ENCODE peak calls at places on chromosomes 1 and 21, in five cellular contexts. B, T, F, S and I are unnamed samples.

GRCh38 chr1:39721664-39722063 is 17.0 kb upstream of the PPIE start:
- DNase-seq in B (no peak), T (no peak), F (no peak), S (no peak), I (no peak)

GRCh38 chr21:31566061-31566460 is 93.4 kb upstream of the SOD1 start:
- DNase-seq in B (no peak), T (no peak), F (no peak), S (no peak), I (no peak)

GRCh38 chr1:44436401-44437394 is 31.6 kb downstream of the RNF220 start:
- DNase-seq in B (no peak), T (no peak), F (no peak), S (no peak), I (no peak)

GRCh38 chr1:6507461-6507911 is 16.0 kb upstream of the PLEKHG5 start:
- DNase-seq in B (no peak), T (no peak), F (no peak), S (no peak), I (no peak)

GRCh38 chr21:33688343-33688742 is 46.0 kb downstream of the ITSN1 start:
- DNase-seq in B (no peak), T (no peak), F (no peak), S (no peak), I (no peak)

GRCh38 chr1:17957588-17958267 is 149.9 kb upstream of the IGSF21 start:
- DNase-seq in B (no peak), T (no peak), F (no peak), S (no peak), I (peak)

GRCh38 chr21:46056450-46056903 is 41.4 kb upstream of the COL6A2 start:
- DNase-seq in B (no peak), T (no peak), F (no peak), S (no peak), I (peak)

GRCh38 chr1:58649555-58649954 is 50.3 kb downstream of the MYSM1 start:
- DNase-seq in B (no peak), T (no peak), F (no peak), S (no peak), I (no peak)

GRCh38 chr1:211833174-211833820 is 2.7 kb upstream of the LPGAT1 start:
- DNase-seq in B (no peak), T (no peak), F (no peak), S (no peak), I (no peak)

GRCh38 chr1:189409774-189410173 is 1067.9 kb downstream of the BRINP3 start:
- DNase-seq in B (peak), T (no peak), F (no peak), S (no peak), I (no peak)

GRCh38 chr1:178254433-178254832 is 160.5 kb downstream of the RASAL2 start:
- DNase-seq in B (no peak), T (no peak), F (no peak), S (no peak), I (no peak)

GRCh38 chr1:115134850-115135484 is 45.7 kb upstream of the TSPAN2 start:
- DNase-seq in B (peak), T (no peak), F (no peak), S (no peak), I (no peak)

GRCh38 chr1:180275726-180276125 is 45.7 kb downstream of the LHX4 start:
- DNase-seq in B (no peak), T (no peak), F (no peak), S (no peak), I (no peak)

GRCh38 chr21:38859852-38860251 is 54.1 kb downstream of the ETS2 start:
- DNase-seq in B (no peak), T (no peak), F (no peak), S (no peak), I (no peak)

GRCh38 chr1:64042331-64043100 is 160.9 kb upstream of the UBE2U start:
- DNase-seq in B (no peak), T (no peak), F (no peak), S (no peak), I (no peak)

GRCh38 chr1:168110896-168111545 is 25.7 kb downstream of the GPR161 start:
- DNase-seq in B (no peak), T (no peak), F (no peak), S (no peak), I (peak)

GRCh38 chr1:54301494-54301893 is 101.5 kb downstream of the MRPL37 start:
- DNase-seq in B (no peak), T (no peak), F (peak), S (no peak), I (no peak)

GRCh38 chr1:14294860-14295259 is 303.6 kb upstream of the KAZN start:
- DNase-seq in B (no peak), T (no peak), F (no peak), S (no peak), I (no peak)

GRCh38 chr1:201678264-201679101 is 139.6 kb downstream of the NAV1 start:
- DNase-seq in B (no peak), T (no peak), F (no peak), S (no peak), I (peak)
- TF ChIP-seq REST in B (no peak), T (no peak), F (no peak), S (no peak), I (no peak)

DNA sequence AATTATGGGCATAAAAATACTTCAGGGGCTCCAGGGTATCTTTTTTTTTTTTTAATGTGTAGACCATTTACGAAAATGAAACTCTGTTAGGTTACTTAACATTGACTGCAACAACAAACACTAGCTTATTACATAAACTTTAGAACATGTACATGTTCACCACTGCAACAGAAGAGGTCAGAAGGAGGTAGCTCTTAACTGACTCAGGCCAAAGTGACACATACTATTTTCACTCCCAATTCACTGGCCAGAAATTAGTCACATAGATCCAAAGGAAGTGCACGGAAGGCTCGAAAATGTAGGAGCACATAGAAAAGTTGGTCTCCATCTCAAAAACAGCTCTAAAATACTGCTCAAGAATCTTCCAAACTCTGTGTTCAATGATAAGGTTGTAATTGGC is 107.2 kb downstream of the AKT3 start:
- DNase-seq in B (no peak), T (no peak), F (no peak), S (no peak), I (no peak)
- TF ChIP-seq JUNB in B (no peak), T (no peak), F (no peak), S (no peak), I (no peak)

GRCh38 chr1:62529227-62529626 is 68.1 kb upstream of the ANGPTL3 start:
- DNase-seq in B (no peak), T (no peak), F (peak), S (no peak), I (no peak)

GRCh38 chr1:62528015-62528414 is 69.3 kb upstream of the ANGPTL3 start:
- DNase-seq in B (no peak), T (peak), F (no peak), S (no peak), I (no peak)

DNA sequence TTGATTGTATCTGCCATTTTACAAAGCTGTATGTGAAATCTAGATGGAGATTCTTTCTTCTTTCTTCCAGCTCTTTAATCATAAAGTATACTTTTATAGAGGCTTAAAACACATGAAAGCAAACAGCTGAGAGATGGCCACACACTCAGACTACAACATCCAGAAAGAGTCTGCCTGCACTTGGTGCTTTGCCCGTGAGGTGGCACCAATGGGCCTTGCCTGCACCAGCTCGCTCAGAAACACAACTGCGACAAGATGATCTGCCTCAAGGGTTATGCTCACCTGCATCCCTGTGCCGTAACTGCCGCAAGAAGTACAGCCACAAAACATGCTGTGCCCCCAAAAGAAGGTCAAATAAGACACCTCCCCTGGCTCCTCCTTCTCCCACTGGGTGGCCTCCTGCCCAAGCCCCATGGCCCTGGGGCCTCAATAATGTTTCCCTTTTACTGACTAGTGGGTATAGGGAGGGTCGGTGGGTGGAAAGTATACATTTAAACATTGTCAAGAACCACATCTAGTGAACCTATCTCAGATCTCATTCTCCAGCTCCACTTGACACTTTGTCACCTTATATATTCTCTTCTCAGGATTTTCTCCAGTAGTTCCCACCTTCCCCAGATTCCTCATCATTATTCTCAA is 66.7 kb upstream of the ANGPTL3 start:
- DNase-seq in B (peak), T (peak), F (peak), S (no peak), I (peak)
- TF ChIP-seq REST in B (no peak), T (no peak), F (no peak), S (no peak), I (no peak)

DNA sequence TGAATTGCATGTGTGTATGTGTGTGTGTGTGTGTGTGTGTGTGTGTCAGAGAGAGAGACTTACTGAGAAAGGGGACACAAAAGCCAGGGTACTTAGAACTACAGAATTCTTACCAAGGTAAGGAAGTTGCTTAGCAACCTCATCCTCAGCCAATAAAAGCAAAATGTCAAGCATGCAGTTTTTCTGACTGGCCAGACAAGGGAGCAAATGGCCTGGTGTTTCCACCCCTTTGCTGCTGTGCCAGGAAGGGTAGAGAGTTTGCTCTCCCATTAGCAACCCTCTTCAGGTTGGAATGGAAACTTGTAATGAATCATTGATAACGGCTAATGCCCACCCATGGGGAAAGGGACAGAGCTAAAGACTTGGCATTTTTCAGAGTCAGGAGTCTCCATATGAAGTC is 10.7 kb downstream of the RXRG start:
- DNase-seq in B (no peak), T (no peak), F (no peak), S (no peak), I (peak)
- TF ChIP-seq JUNB in B (no peak), T (no peak), F (no peak), S (no peak), I (no peak)

DNA sequence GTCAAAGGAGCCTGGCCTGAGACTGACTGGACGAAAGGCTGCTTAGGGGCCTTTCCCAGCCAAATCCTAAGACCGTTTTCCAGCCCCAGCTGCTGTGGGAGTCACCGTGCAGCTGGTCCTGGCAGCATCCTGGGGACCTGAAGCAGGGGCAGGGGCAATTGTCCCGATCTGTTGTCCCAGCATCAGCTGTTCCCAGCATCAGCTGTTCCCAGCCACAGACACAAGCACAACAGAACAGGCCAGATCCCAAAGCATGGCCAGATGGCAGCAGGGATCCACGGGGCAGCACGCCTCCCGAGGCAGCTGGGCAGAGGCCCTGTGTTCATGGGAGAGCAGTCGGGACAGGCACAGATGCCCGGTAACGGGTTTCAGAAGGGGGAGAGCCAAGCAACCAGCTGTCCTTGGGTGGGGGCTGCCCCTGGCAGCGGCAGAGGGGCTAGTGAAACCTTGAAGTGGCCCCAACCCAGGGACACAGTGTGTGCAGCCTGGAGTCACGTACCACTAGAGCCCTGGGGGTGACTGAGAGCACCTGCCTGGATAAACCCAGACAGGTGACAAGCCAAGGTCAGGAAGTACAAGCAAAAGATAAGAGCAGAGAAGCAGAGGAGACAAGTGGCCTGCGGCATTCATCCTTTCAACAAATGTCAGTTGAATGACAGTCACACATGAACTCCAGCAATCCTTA is 13.3 kb downstream of the CELA2B start:
- DNase-seq in B (no peak), T (no peak), F (no peak), S (no peak), I (no peak)
- TF ChIP-seq REST in B (no peak), T (no peak), F (no peak), S (no peak), I (no peak)

DNA sequence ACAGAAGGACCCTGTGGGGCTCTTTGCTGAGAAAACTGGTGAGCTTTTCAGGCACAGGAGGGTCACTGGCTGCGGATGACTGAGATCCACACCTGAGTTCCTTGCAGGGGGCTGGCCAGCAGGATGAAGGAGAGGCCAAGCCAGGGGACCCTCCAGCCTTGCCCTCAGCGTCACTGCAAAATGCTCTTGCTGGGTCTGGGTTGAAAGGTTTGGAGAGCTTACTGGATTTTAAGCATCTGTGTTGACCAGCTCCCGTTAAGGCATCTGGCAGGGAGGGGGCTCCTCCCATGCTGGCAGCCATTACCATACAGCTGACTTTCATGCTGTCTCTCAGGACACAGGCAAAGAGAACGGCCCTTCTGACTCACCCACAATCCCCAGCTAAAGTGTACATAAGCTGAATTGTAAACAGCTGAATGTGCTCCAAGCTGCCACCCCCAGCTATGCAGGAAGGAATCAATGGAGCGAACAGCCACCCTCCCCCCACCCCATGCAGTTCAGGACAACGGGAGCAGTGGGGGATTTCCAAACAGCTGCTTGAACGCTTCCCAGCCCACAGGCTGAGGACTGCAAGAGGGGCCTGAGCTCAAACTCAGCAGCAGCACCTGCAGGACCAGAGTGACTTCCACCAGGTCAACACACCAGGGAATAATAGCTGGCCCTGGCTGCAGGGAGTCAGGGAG is 21.3 kb upstream of the A3GALT2 start:
- DNase-seq in B (peak), T (no peak), F (peak), S (peak), I (peak)
- TF ChIP-seq JUNB in B (peak), T (no peak), F (peak), S (no peak), I (no peak)

GRCh38 chr1:152049291-152050073 is 12.7 kb upstream of the S100A11 start:
- DNase-seq in B (peak), T (no peak), F (no peak), S (no peak), I (no peak)
- TF ChIP-seq REST in B (no peak), T (no peak), F (no peak), S (no peak), I (no peak)

GRCh38 chr1:203084588-203085527 is 954 bp downstream of the MYOG start:
- DNase-seq in B (peak), T (peak), F (peak), S (no peak), I (peak)

GRCh38 chr1:203089001-203089650 is 3.3 kb upstream of the MYOG start:
- DNase-seq in B (no peak), T (no peak), F (peak), S (no peak), I (no peak)

GRCh38 chr1:203088441-203088840 is 2.6 kb upstream of the MYOG start:
- DNase-seq in B (no peak), T (no peak), F (no peak), S (no peak), I (no peak)

GRCh38 chr1:203085528-203086406 is at the start of gene MYOG:
- DNase-seq in B (no peak), T (no peak), F (no peak), S (no peak), I (no peak)

GRCh38 chr1:203086992-203087763 is 1.4 kb upstream of the MYOG start:
- DNase-seq in B (no peak), T (no peak), F (no peak), S (no peak), I (no peak)
- TF ChIP-seq JUNB in B (no peak), T (no peak), F (no peak), S (no peak), I (no peak)

GRCh38 chr1:201648911-201649775 is 110.2 kb downstream of the NAV1 start:
- DNase-seq in B (peak), T (peak), F (no peak), S (no peak), I (peak)
- TF ChIP-seq REST in B (no peak), T (no peak), F (no peak), S (no peak), I (no peak)